ENCODE peak calls at places on chromosomes 16 and 17, in eight cellular contexts. J is T-helper 17 cell; P is activated CD4-positive, alpha-beta T cell treated with anti-CD3 and anti-CD28 coated beads for 24 hours; W is astrocyte of the spinal cord; U is HEK293T; M is midbrain; A is thoracic aorta; Z is HT1080. S is an unnamed sample.
A peak's percentile ranks its signal among the peaks of the same experiment; 100 is the strongest.

GRCh38 chr17:50800196-50800700 is 32.9 kb upstream of the ANKRD40CL start:
- DNase-seq in P (no peak), M (no peak), W (no peak), A (no peak), Z (no peak), U (no peak), J (no peak), S (no peak)

GRCh38 chr16:11253995-11254912 is 1.8 kb downstream of the SOCS1 start:
- DNase-seq in Z (no peak), W (no peak), A (no peak), J (no peak), P (no peak), M (no peak), U (no peak), S (no peak)

GRCh38 chr16:81552743-81553079 is 108.1 kb downstream of the CMIP start:
- DNase-seq in W (no peak), J (no peak), P (no peak), Z (no peak), M (no peak), A (no peak), U (no peak), S (no peak)

GRCh38 chr17:76405967-76406647 is 21.7 kb downstream of the SPHK1 start:
- DNase-seq in P (no peak), A (no peak), M (no peak), Z (no peak), W (no peak), J (no peak), U (no peak), S (no peak)

GRCh38 chr17:74862108-74862901 is 2.6 kb upstream of the GRIN2C start:
- DNase-seq in P (peak; percentile 69), M (peak; percentile 68), U (peak; percentile 75), J (peak; percentile 59), Z (no peak), W (peak; percentile 33), A (no peak), S (no peak)

GRCh38 chr16:50065241-50065623 is 538 bp upstream of the HEATR3 start:
- DNase-seq in U (no peak), J (no peak), Z (no peak), P (no peak), A (no peak), W (no peak), M (no peak), S (no peak)

GRCh38 chr17:41657164-41657754 is 31.4 kb upstream of the EIF1 start:
- DNase-seq in P (no peak), M (no peak), W (no peak), Z (no peak), U (no peak), J (no peak), A (no peak), S (no peak)

GRCh38 chr17:313911-314613 is 38.5 kb downstream of the RPH3AL start:
- DNase-seq in A (no peak), P (no peak), M (no peak), J (no peak), Z (no peak), U (no peak), W (no peak), S (no peak)

GRCh38 chr17:50047488-50048126 is 8.3 kb upstream of the ITGA3 start:
- DNase-seq in J (no peak), A (no peak), W (peak; percentile 80), M (no peak), P (no peak), U (no peak), Z (peak; percentile 100), S (no peak)

GRCh38 chr16:54462766-54463165 is 176.2 kb upstream of the IRX3 start:
- DNase-seq in J (no peak), P (no peak), Z (no peak), W (no peak), U (no peak), A (no peak), M (no peak), S (no peak)